ENCODE peak calls at places on chromosomes 12 and 14, in eight cellular contexts. One of them, this sample, is unnamed.

GRCh38 chr14:94374749-94375148 is 13.7 kb downstream of the SERPINA1 start:
- DNase-seq in mammary epithelial cell: no peak
- DNase-seq in astrocyte of the cerebellum: no peak
- DNase-seq in heart right ventricle: no peak
- DNase-seq in A549: no peak
- DNase-seq in lower lobe of right lung: no peak
- DNase-seq in upper lobe of right lung: no peak
- DNase-seq in kidney epithelial cell: no peak
- DNase-seq in this sample: no peak

GRCh38 chr14:49581961-49582210 is 4.3 kb downstream of the RPS29 start:
- DNase-seq in mammary epithelial cell: no peak
- DNase-seq in astrocyte of the cerebellum: no peak
- DNase-seq in heart right ventricle: no peak
- DNase-seq in A549: no peak
- DNase-seq in lower lobe of right lung: no peak
- DNase-seq in upper lobe of right lung: no peak
- DNase-seq in kidney epithelial cell: no peak
- DNase-seq in this sample: no peak

GRCh38 chr12:9868271-9868815 is 811 bp downstream of the CLEC2B start:
- DNase-seq in mammary epithelial cell: no peak
- DNase-seq in astrocyte of the cerebellum: no peak
- DNase-seq in heart right ventricle: no peak
- DNase-seq in A549: no peak
- DNase-seq in lower lobe of right lung: no peak
- DNase-seq in upper lobe of right lung: no peak
- DNase-seq in kidney epithelial cell: no peak
- DNase-seq in this sample: peak

GRCh38 chr14:81472096-81472800 is 61.4 kb downstream of the SEL1L start:
- DNase-seq in mammary epithelial cell: no peak
- DNase-seq in astrocyte of the cerebellum: no peak
- DNase-seq in heart right ventricle: no peak
- DNase-seq in A549: no peak
- DNase-seq in lower lobe of right lung: no peak
- DNase-seq in upper lobe of right lung: no peak
- DNase-seq in kidney epithelial cell: no peak
- DNase-seq in this sample: no peak

GRCh38 chr12:30548203-30548602 is 147.5 kb downstream of the IPO8 start:
- DNase-seq in mammary epithelial cell: no peak
- DNase-seq in astrocyte of the cerebellum: no peak
- DNase-seq in heart right ventricle: no peak
- DNase-seq in A549: no peak
- DNase-seq in lower lobe of right lung: no peak
- DNase-seq in upper lobe of right lung: no peak
- DNase-seq in kidney epithelial cell: no peak
- DNase-seq in this sample: no peak

GRCh38 chr14:101174980-101175606 is 271.6 kb upstream of the RTL1 start:
- DNase-seq in mammary epithelial cell: no peak
- DNase-seq in astrocyte of the cerebellum: no peak
- DNase-seq in heart right ventricle: no peak
- DNase-seq in A549: no peak
- DNase-seq in lower lobe of right lung: no peak
- DNase-seq in upper lobe of right lung: peak
- DNase-seq in kidney epithelial cell: no peak
- DNase-seq in this sample: no peak

GRCh38 chr14:32611752-32612151 is 282.7 kb downstream of the AKAP6 start:
- DNase-seq in mammary epithelial cell: peak
- DNase-seq in astrocyte of the cerebellum: no peak
- DNase-seq in heart right ventricle: no peak
- DNase-seq in A549: no peak
- DNase-seq in lower lobe of right lung: no peak
- DNase-seq in upper lobe of right lung: no peak
- DNase-seq in kidney epithelial cell: no peak
- DNase-seq in this sample: no peak

GRCh38 chr14:21298358-21298757 is 18.5 kb downstream of the RPGRIP1 start:
- DNase-seq in mammary epithelial cell: no peak
- DNase-seq in astrocyte of the cerebellum: no peak
- DNase-seq in heart right ventricle: no peak
- DNase-seq in A549: no peak
- DNase-seq in lower lobe of right lung: no peak
- DNase-seq in upper lobe of right lung: no peak
- DNase-seq in kidney epithelial cell: no peak
- DNase-seq in this sample: no peak

DNA sequence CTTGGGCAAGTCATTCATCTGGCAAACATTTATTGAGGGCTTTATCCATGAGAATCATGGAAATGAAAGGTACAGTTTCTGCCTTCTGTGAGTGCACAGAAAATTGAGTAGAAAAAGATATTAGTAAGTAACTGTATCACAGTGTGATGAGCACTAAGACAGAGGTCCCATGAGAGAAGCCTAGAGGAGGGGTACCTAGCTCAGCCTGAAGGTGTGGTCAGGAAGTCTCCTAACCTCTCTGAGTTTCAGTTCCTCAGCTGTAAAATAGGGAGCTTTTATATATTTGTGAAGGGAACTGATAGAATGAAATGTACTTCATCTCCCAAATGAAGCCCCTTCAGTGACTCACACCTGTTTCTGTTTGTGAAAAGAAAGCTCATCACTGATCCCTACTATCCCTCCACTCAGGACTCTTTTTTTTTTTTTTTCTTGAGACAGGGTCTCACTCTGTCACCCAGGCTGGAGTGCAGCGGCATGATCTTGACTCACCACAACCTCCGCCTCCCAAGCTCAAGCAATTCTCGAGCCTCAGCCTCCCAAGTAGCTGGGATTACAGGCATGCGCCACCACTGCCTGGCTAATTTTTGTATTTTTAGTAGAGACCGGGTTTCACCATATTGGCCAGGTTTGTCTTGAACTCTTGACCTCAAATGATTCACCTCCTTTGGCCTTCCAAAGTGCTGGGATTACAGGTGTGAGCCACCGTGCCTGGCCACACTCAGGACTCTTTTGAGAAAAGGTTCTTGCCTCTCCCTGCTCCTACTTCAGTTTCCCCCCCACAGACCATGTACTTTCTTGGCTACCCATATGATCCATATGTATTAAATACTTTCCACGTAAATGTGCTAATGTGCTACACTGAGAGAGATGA is 93.7 kb upstream of the FUT8 start:
- DNase-seq in mammary epithelial cell: no peak
- DNase-seq in astrocyte of the cerebellum: no peak
- DNase-seq in heart right ventricle: no peak
- DNase-seq in A549: no peak
- DNase-seq in lower lobe of right lung: no peak
- DNase-seq in upper lobe of right lung: no peak
- DNase-seq in kidney epithelial cell: no peak
- DNase-seq in this sample: no peak
- H3K4me3 ChIP-seq in mammary epithelial cell: no peak
- H3K4me3 ChIP-seq in astrocyte of the cerebellum: no peak
- H3K4me3 ChIP-seq in heart right ventricle: no peak
- H3K4me3 ChIP-seq in A549: no peak
- H3K4me3 ChIP-seq in lower lobe of right lung: no peak
- H3K4me3 ChIP-seq in upper lobe of right lung: no peak
- H3K4me3 ChIP-seq in kidney epithelial cell: no peak
- H3K4me3 ChIP-seq in this sample: no peak

DNA sequence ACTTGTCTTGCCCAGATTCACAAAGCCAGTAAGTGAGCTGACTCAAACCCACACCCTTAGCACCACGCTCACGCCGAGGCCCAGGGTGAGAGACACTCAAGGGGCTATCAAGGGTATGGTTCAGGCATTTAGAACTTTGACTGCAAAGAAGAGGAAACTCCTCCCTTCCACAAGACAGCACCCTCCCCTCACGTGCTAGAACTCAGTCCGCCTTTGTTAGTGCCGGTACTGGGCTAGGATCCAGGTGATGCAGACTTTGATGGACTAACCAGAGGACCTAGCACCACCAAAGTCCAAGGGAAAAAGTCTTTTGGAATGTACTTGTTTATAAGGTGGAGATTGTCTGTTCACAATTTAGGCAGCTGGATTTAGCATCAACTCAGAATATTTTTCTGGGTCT is 33.7 kb downstream of the VWF start:
- DNase-seq in mammary epithelial cell: no peak
- DNase-seq in astrocyte of the cerebellum: no peak
- DNase-seq in heart right ventricle: peak
- DNase-seq in A549: no peak
- DNase-seq in lower lobe of right lung: no peak
- DNase-seq in upper lobe of right lung: no peak
- DNase-seq in kidney epithelial cell: no peak
- DNase-seq in this sample: no peak
- H3K4me3 ChIP-seq in mammary epithelial cell: no peak
- H3K4me3 ChIP-seq in astrocyte of the cerebellum: no peak
- H3K4me3 ChIP-seq in heart right ventricle: no peak
- H3K4me3 ChIP-seq in A549: no peak
- H3K4me3 ChIP-seq in lower lobe of right lung: no peak
- H3K4me3 ChIP-seq in upper lobe of right lung: no peak
- H3K4me3 ChIP-seq in kidney epithelial cell: no peak
- H3K4me3 ChIP-seq in this sample: no peak

GRCh38 chr12:67068204-67068731 is 200.9 kb upstream of the CAND1 start:
- DNase-seq in mammary epithelial cell: peak
- DNase-seq in astrocyte of the cerebellum: no peak
- DNase-seq in heart right ventricle: peak
- DNase-seq in A549: no peak
- DNase-seq in lower lobe of right lung: no peak
- DNase-seq in upper lobe of right lung: no peak
- DNase-seq in kidney epithelial cell: no peak
- DNase-seq in this sample: no peak
- H3K4me3 ChIP-seq in mammary epithelial cell: peak
- H3K4me3 ChIP-seq in astrocyte of the cerebellum: peak
- H3K4me3 ChIP-seq in heart right ventricle: peak
- H3K4me3 ChIP-seq in A549: peak
- H3K4me3 ChIP-seq in lower lobe of right lung: peak
- H3K4me3 ChIP-seq in upper lobe of right lung: peak
- H3K4me3 ChIP-seq in kidney epithelial cell: peak
- H3K4me3 ChIP-seq in this sample: no peak

DNA sequence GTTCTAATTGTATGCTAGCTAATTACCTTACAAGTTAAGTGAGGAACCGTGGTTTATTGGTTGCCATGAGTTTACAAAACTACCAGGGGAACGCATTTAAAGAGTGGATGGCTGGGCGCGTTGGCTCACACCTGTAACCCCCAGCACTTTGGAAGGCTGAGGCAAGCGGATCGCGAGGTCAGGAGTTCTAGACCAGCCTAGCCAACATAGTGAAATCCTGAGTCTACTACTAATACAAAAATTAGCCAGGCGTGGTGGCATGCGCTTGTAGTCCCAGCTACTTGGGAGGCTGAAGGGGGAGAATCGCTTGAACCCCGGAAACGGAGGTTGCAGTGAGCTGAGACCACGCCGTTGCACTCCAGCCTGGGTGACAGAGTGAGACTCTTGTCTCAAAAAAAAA is 2.2 kb downstream of the EIF5 start:
- DNase-seq in mammary epithelial cell: no peak
- DNase-seq in astrocyte of the cerebellum: no peak
- DNase-seq in heart right ventricle: no peak
- DNase-seq in A549: no peak
- DNase-seq in lower lobe of right lung: no peak
- DNase-seq in upper lobe of right lung: no peak
- DNase-seq in kidney epithelial cell: no peak
- DNase-seq in this sample: no peak
- H3K4me3 ChIP-seq in mammary epithelial cell: peak
- H3K4me3 ChIP-seq in astrocyte of the cerebellum: peak
- H3K4me3 ChIP-seq in heart right ventricle: peak
- H3K4me3 ChIP-seq in A549: peak
- H3K4me3 ChIP-seq in lower lobe of right lung: peak
- H3K4me3 ChIP-seq in upper lobe of right lung: peak
- H3K4me3 ChIP-seq in kidney epithelial cell: no peak
- H3K4me3 ChIP-seq in this sample: peak

GRCh38 chr12:68447807-68448138 is 115.6 kb upstream of the MDM1 start:
- DNase-seq in mammary epithelial cell: no peak
- DNase-seq in astrocyte of the cerebellum: no peak
- DNase-seq in heart right ventricle: no peak
- DNase-seq in A549: no peak
- DNase-seq in lower lobe of right lung: no peak
- DNase-seq in upper lobe of right lung: no peak
- DNase-seq in kidney epithelial cell: no peak
- DNase-seq in this sample: no peak

GRCh38 chr12:68445836-68446235 is 113.7 kb upstream of the MDM1 start:
- DNase-seq in mammary epithelial cell: no peak
- DNase-seq in astrocyte of the cerebellum: no peak
- DNase-seq in heart right ventricle: no peak
- DNase-seq in A549: no peak
- DNase-seq in lower lobe of right lung: no peak
- DNase-seq in upper lobe of right lung: no peak
- DNase-seq in kidney epithelial cell: no peak
- DNase-seq in this sample: no peak

GRCh38 chr12:68446379-68446778 is 114.2 kb upstream of the MDM1 start:
- DNase-seq in mammary epithelial cell: no peak
- DNase-seq in astrocyte of the cerebellum: no peak
- DNase-seq in heart right ventricle: no peak
- DNase-seq in A549: no peak
- DNase-seq in lower lobe of right lung: no peak
- DNase-seq in upper lobe of right lung: no peak
- DNase-seq in kidney epithelial cell: no peak
- DNase-seq in this sample: no peak

GRCh38 chr12:68449196-68449595 is 117.0 kb upstream of the MDM1 start:
- DNase-seq in mammary epithelial cell: no peak
- DNase-seq in astrocyte of the cerebellum: no peak
- DNase-seq in heart right ventricle: no peak
- DNase-seq in A549: no peak
- DNase-seq in lower lobe of right lung: no peak
- DNase-seq in upper lobe of right lung: no peak
- DNase-seq in kidney epithelial cell: no peak
- DNase-seq in this sample: no peak

GRCh38 chr12:68446896-68447806 is 115.0 kb upstream of the MDM1 start:
- DNase-seq in mammary epithelial cell: no peak
- DNase-seq in astrocyte of the cerebellum: no peak
- DNase-seq in heart right ventricle: no peak
- DNase-seq in A549: no peak
- DNase-seq in lower lobe of right lung: no peak
- DNase-seq in upper lobe of right lung: no peak
- DNase-seq in kidney epithelial cell: no peak
- DNase-seq in this sample: no peak
- H3K4me3 ChIP-seq in mammary epithelial cell: no peak
- H3K4me3 ChIP-seq in astrocyte of the cerebellum: no peak
- H3K4me3 ChIP-seq in heart right ventricle: no peak
- H3K4me3 ChIP-seq in A549: no peak
- H3K4me3 ChIP-seq in lower lobe of right lung: no peak
- H3K4me3 ChIP-seq in upper lobe of right lung: no peak
- H3K4me3 ChIP-seq in kidney epithelial cell: no peak
- H3K4me3 ChIP-seq in this sample: no peak

DNA sequence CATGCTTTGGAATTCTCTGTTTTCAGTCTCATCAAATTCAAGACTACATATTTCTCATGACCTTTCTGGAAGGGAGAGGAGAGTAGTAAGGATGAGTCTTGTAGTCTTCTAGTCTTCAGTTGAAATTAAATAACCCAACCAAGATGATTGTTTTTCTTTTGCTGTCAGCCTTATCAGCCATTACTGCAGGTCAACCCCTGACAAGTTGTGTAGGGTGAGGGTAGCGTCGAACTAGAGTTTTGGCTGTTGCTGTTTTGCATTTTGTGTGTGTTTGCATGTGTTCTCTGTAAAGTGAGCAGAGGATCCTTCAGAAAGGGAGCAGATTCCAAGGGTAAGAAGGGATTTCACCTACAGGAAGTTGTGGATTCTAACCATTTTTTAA is 28.4 kb downstream of the DIP2B start:
- DNase-seq in mammary epithelial cell: no peak
- DNase-seq in astrocyte of the cerebellum: no peak
- DNase-seq in heart right ventricle: no peak
- DNase-seq in A549: no peak
- DNase-seq in lower lobe of right lung: no peak
- DNase-seq in upper lobe of right lung: no peak
- DNase-seq in kidney epithelial cell: no peak
- DNase-seq in this sample: no peak
- H3K4me3 ChIP-seq in mammary epithelial cell: no peak
- H3K4me3 ChIP-seq in astrocyte of the cerebellum: no peak
- H3K4me3 ChIP-seq in heart right ventricle: no peak
- H3K4me3 ChIP-seq in A549: no peak
- H3K4me3 ChIP-seq in lower lobe of right lung: no peak
- H3K4me3 ChIP-seq in upper lobe of right lung: no peak
- H3K4me3 ChIP-seq in kidney epithelial cell: no peak
- H3K4me3 ChIP-seq in this sample: no peak

GRCh38 chr12:41140117-41140516 is 48.0 kb upstream of the PDZRN4 start:
- DNase-seq in mammary epithelial cell: no peak
- DNase-seq in astrocyte of the cerebellum: no peak
- DNase-seq in heart right ventricle: no peak
- DNase-seq in A549: no peak
- DNase-seq in lower lobe of right lung: no peak
- DNase-seq in upper lobe of right lung: no peak
- DNase-seq in kidney epithelial cell: no peak
- DNase-seq in this sample: no peak
- H3K4me3 ChIP-seq in mammary epithelial cell: no peak
- H3K4me3 ChIP-seq in astrocyte of the cerebellum: no peak
- H3K4me3 ChIP-seq in heart right ventricle: no peak
- H3K4me3 ChIP-seq in A549: no peak
- H3K4me3 ChIP-seq in lower lobe of right lung: no peak
- H3K4me3 ChIP-seq in upper lobe of right lung: no peak
- H3K4me3 ChIP-seq in kidney epithelial cell: no peak
- H3K4me3 ChIP-seq in this sample: no peak

This sample was measured in Jurkat, Clone E6-1.